ENCODE peak calls at places on chromosome 21, in seven cellular contexts. One of them, this sample, is unnamed.

GRCh38 chr21:23016617-23017016 is 2018.4 kb downstream of the NCAM2 start:
- DNase-seq in GF-D8: no peak
- DNase-seq in MCF 10A: peak
- DNase-seq in fibroblast of pulmonary artery: no peak
- DNase-seq in activated naive CD4-positive, alpha-beta T cell: no peak
- DNase-seq in cerebellar cortex: peak
- DNase-seq in effector CD4-positive, alpha-beta T cell: no peak
- DNase-seq in this sample: peak

GRCh38 chr21:25658427-25658980 is 19.4 kb downstream of the JAM2 start:
- DNase-seq in effector CD4-positive, alpha-beta T cell: no peak
- DNase-seq in activated naive CD4-positive, alpha-beta T cell: no peak
- DNase-seq in GF-D8: no peak
- DNase-seq in cerebellar cortex: no peak
- DNase-seq in fibroblast of pulmonary artery: no peak
- DNase-seq in MCF 10A: no peak
- DNase-seq in this sample: no peak

GRCh38 chr21:15260604-15261003 is 195.8 kb upstream of the NRIP1 start:
- DNase-seq in effector CD4-positive, alpha-beta T cell: no peak
- DNase-seq in fibroblast of pulmonary artery: no peak
- DNase-seq in MCF 10A: no peak
- DNase-seq in cerebellar cortex: no peak
- DNase-seq in activated naive CD4-positive, alpha-beta T cell: no peak
- DNase-seq in GF-D8: no peak
- DNase-seq in this sample: no peak

GRCh38 chr21:28884481-28884880 is 108.2 kb downstream of the LTN1 start:
- DNase-seq in fibroblast of pulmonary artery: peak
- DNase-seq in cerebellar cortex: peak
- DNase-seq in MCF 10A: peak
- DNase-seq in activated naive CD4-positive, alpha-beta T cell: no peak
- DNase-seq in effector CD4-positive, alpha-beta T cell: no peak
- DNase-seq in GF-D8: peak
- DNase-seq in this sample: peak

GRCh38 chr21:31900121-31900895 is 27.5 kb downstream of the HUNK start:
- DNase-seq in MCF 10A: no peak
- DNase-seq in cerebellar cortex: no peak
- DNase-seq in activated naive CD4-positive, alpha-beta T cell: no peak
- DNase-seq in effector CD4-positive, alpha-beta T cell: no peak
- DNase-seq in GF-D8: no peak
- DNase-seq in fibroblast of pulmonary artery: no peak
- DNase-seq in this sample: peak

GRCh38 chr21:15141236-15141970 is 76.6 kb upstream of the NRIP1 start:
- DNase-seq in cerebellar cortex: peak
- DNase-seq in activated naive CD4-positive, alpha-beta T cell: no peak
- DNase-seq in fibroblast of pulmonary artery: no peak
- DNase-seq in effector CD4-positive, alpha-beta T cell: no peak
- DNase-seq in MCF 10A: no peak
- DNase-seq in GF-D8: no peak
- DNase-seq in this sample: peak

GRCh38 chr21:20999567-21000169 is 1.5 kb downstream of the NCAM2 start:
- DNase-seq in effector CD4-positive, alpha-beta T cell: no peak
- DNase-seq in cerebellar cortex: peak
- DNase-seq in activated naive CD4-positive, alpha-beta T cell: no peak
- DNase-seq in fibroblast of pulmonary artery: peak
- DNase-seq in MCF 10A: peak
- DNase-seq in GF-D8: no peak
- DNase-seq in this sample: peak

GRCh38 chr21:14691924-14692323 is 145.8 kb upstream of the SAMSN1 start:
- DNase-seq in activated naive CD4-positive, alpha-beta T cell: no peak
- DNase-seq in fibroblast of pulmonary artery: no peak
- DNase-seq in GF-D8: no peak
- DNase-seq in cerebellar cortex: no peak
- DNase-seq in effector CD4-positive, alpha-beta T cell: no peak
- DNase-seq in MCF 10A: no peak
- DNase-seq in this sample: no peak

GRCh38 chr21:31671931-31672330 is 12.4 kb downstream of the SOD1 start:
- DNase-seq in MCF 10A: no peak
- DNase-seq in GF-D8: no peak
- DNase-seq in effector CD4-positive, alpha-beta T cell: no peak
- DNase-seq in activated naive CD4-positive, alpha-beta T cell: no peak
- DNase-seq in fibroblast of pulmonary artery: no peak
- DNase-seq in cerebellar cortex: no peak
- DNase-seq in this sample: no peak

GRCh38 chr21:35390013-35390776 is 341.1 kb upstream of the RUNX1 start:
- DNase-seq in activated naive CD4-positive, alpha-beta T cell: no peak
- DNase-seq in GF-D8: no peak
- DNase-seq in effector CD4-positive, alpha-beta T cell: no peak
- DNase-seq in MCF 10A: peak
- DNase-seq in cerebellar cortex: peak
- DNase-seq in fibroblast of pulmonary artery: peak
- DNase-seq in this sample: peak

GRCh38 chr21:15870819-15871218 is 141.0 kb downstream of the USP25 start:
- DNase-seq in effector CD4-positive, alpha-beta T cell: no peak
- DNase-seq in fibroblast of pulmonary artery: no peak
- DNase-seq in GF-D8: no peak
- DNase-seq in cerebellar cortex: no peak
- DNase-seq in MCF 10A: no peak
- DNase-seq in activated naive CD4-positive, alpha-beta T cell: no peak
- DNase-seq in this sample: no peak

GRCh38 chr21:45306832-45307571 is 19.3 kb upstream of the POFUT2 start:
- DNase-seq in GF-D8: no peak
- DNase-seq in cerebellar cortex: peak
- DNase-seq in fibroblast of pulmonary artery: peak
- DNase-seq in effector CD4-positive, alpha-beta T cell: no peak
- DNase-seq in MCF 10A: peak
- DNase-seq in activated naive CD4-positive, alpha-beta T cell: no peak
- DNase-seq in this sample: no peak

GRCh38 chr21:15406791-15407190 is 323.0 kb upstream of the USP25 start:
- DNase-seq in MCF 10A: peak
- DNase-seq in GF-D8: no peak
- DNase-seq in effector CD4-positive, alpha-beta T cell: no peak
- DNase-seq in cerebellar cortex: no peak
- DNase-seq in activated naive CD4-positive, alpha-beta T cell: no peak
- DNase-seq in fibroblast of pulmonary artery: no peak
- DNase-seq in this sample: no peak

GRCh38 chr21:33419538-33420123 is 16.4 kb downstream of the IFNGR2 start:
- DNase-seq in GF-D8: no peak
- DNase-seq in fibroblast of pulmonary artery: peak
- DNase-seq in effector CD4-positive, alpha-beta T cell: no peak
- DNase-seq in MCF 10A: peak
- DNase-seq in activated naive CD4-positive, alpha-beta T cell: no peak
- DNase-seq in cerebellar cortex: no peak
- DNase-seq in this sample: no peak

GRCh38 chr21:44509539-44509938 is 30.5 kb downstream of the KRTAP10-1 start:
- DNase-seq in activated naive CD4-positive, alpha-beta T cell: no peak
- DNase-seq in cerebellar cortex: peak
- DNase-seq in MCF 10A: peak
- DNase-seq in fibroblast of pulmonary artery: no peak
- DNase-seq in GF-D8: peak
- DNase-seq in effector CD4-positive, alpha-beta T cell: no peak
- DNase-seq in this sample: peak

GRCh38 chr21:44687671-44688070 is 5.7 kb upstream of the KRTAP12-1 start:
- DNase-seq in activated naive CD4-positive, alpha-beta T cell: no peak
- DNase-seq in MCF 10A: no peak
- DNase-seq in cerebellar cortex: no peak
- DNase-seq in fibroblast of pulmonary artery: no peak
- DNase-seq in GF-D8: no peak
- DNase-seq in effector CD4-positive, alpha-beta T cell: no peak
- DNase-seq in this sample: no peak

GRCh38 chr21:37837381-37837780 is 78.9 kb downstream of the KCNJ6 start:
- DNase-seq in effector CD4-positive, alpha-beta T cell: no peak
- DNase-seq in MCF 10A: no peak
- DNase-seq in cerebellar cortex: peak
- DNase-seq in GF-D8: no peak
- DNase-seq in fibroblast of pulmonary artery: no peak
- DNase-seq in activated naive CD4-positive, alpha-beta T cell: no peak
- DNase-seq in this sample: no peak

GRCh38 chr21:31593161-31593560 is 66.3 kb upstream of the SOD1 start:
- DNase-seq in effector CD4-positive, alpha-beta T cell: no peak
- DNase-seq in MCF 10A: no peak
- DNase-seq in cerebellar cortex: no peak
- DNase-seq in fibroblast of pulmonary artery: no peak
- DNase-seq in activated naive CD4-positive, alpha-beta T cell: no peak
- DNase-seq in GF-D8: no peak
- DNase-seq in this sample: no peak

GRCh38 chr21:31566061-31566460 is 93.4 kb upstream of the SOD1 start:
- DNase-seq in effector CD4-positive, alpha-beta T cell: no peak
- DNase-seq in activated naive CD4-positive, alpha-beta T cell: no peak
- DNase-seq in GF-D8: no peak
- DNase-seq in MCF 10A: no peak
- DNase-seq in cerebellar cortex: peak
- DNase-seq in fibroblast of pulmonary artery: peak
- DNase-seq in this sample: peak

GRCh38 chr21:44793269-44794030 is 8.2 kb downstream of the UBE2G2 start:
- DNase-seq in fibroblast of pulmonary artery: peak
- DNase-seq in activated naive CD4-positive, alpha-beta T cell: peak
- DNase-seq in effector CD4-positive, alpha-beta T cell: peak
- DNase-seq in GF-D8: peak
- DNase-seq in cerebellar cortex: peak
- DNase-seq in MCF 10A: peak
- DNase-seq in this sample: peak

GRCh38 chr21:27333091-27333490 is 366.2 kb upstream of the ADAMTS5 start:
- DNase-seq in activated naive CD4-positive, alpha-beta T cell: no peak
- DNase-seq in cerebellar cortex: no peak
- DNase-seq in MCF 10A: no peak
- DNase-seq in fibroblast of pulmonary artery: no peak
- DNase-seq in effector CD4-positive, alpha-beta T cell: no peak
- DNase-seq in GF-D8: no peak
- DNase-seq in this sample: no peak

GRCh38 chr21:32587112-32587511 is 1.8 kb upstream of the TCP10L start:
- DNase-seq in MCF 10A: no peak
- DNase-seq in effector CD4-positive, alpha-beta T cell: no peak
- DNase-seq in GF-D8: no peak
- DNase-seq in activated naive CD4-positive, alpha-beta T cell: no peak
- DNase-seq in fibroblast of pulmonary artery: no peak
- DNase-seq in cerebellar cortex: no peak
- DNase-seq in this sample: no peak

GRCh38 chr21:38343691-38344090 is 86.9 kb downstream of the KCNJ15 start:
- DNase-seq in cerebellar cortex: no peak
- DNase-seq in activated naive CD4-positive, alpha-beta T cell: no peak
- DNase-seq in effector CD4-positive, alpha-beta T cell: no peak
- DNase-seq in GF-D8: no peak
- DNase-seq in fibroblast of pulmonary artery: peak
- DNase-seq in MCF 10A: peak
- DNase-seq in this sample: peak

GRCh38 chr21:14751011-14751410 is 204.9 kb upstream of the SAMSN1 start:
- DNase-seq in GF-D8: no peak
- DNase-seq in activated naive CD4-positive, alpha-beta T cell: no peak
- DNase-seq in effector CD4-positive, alpha-beta T cell: no peak
- DNase-seq in MCF 10A: no peak
- DNase-seq in cerebellar cortex: no peak
- DNase-seq in fibroblast of pulmonary artery: no peak
- DNase-seq in this sample: no peak

GRCh38 chr21:37266515-37267221 is 466 bp downstream of the VPS26C start:
- DNase-seq in GF-D8: no peak
- DNase-seq in fibroblast of pulmonary artery: peak
- DNase-seq in activated naive CD4-positive, alpha-beta T cell: no peak
- DNase-seq in cerebellar cortex: peak
- DNase-seq in MCF 10A: no peak
- DNase-seq in effector CD4-positive, alpha-beta T cell: no peak
- DNase-seq in this sample: peak

GRCh38 chr21:33938381-33938780 is 22.8 kb upstream of the ATP5PO start:
- DNase-seq in effector CD4-positive, alpha-beta T cell: no peak
- DNase-seq in GF-D8: no peak
- DNase-seq in fibroblast of pulmonary artery: no peak
- DNase-seq in cerebellar cortex: no peak
- DNase-seq in activated naive CD4-positive, alpha-beta T cell: no peak
- DNase-seq in MCF 10A: no peak
- DNase-seq in this sample: no peak

GRCh38 chr21:37073417-37074194 is 552 bp downstream of the TTC3 start:
- DNase-seq in MCF 10A: peak
- DNase-seq in fibroblast of pulmonary artery: peak
- DNase-seq in effector CD4-positive, alpha-beta T cell: peak
- DNase-seq in activated naive CD4-positive, alpha-beta T cell: peak
- DNase-seq in GF-D8: peak
- DNase-seq in cerebellar cortex: peak
- DNase-seq in this sample: peak

GRCh38 chr21:40760811-40761210 is 86.1 kb downstream of the DSCAM start:
- DNase-seq in MCF 10A: no peak
- DNase-seq in fibroblast of pulmonary artery: no peak
- DNase-seq in effector CD4-positive, alpha-beta T cell: no peak
- DNase-seq in activated naive CD4-positive, alpha-beta T cell: no peak
- DNase-seq in GF-D8: no peak
- DNase-seq in cerebellar cortex: no peak
- DNase-seq in this sample: no peak

GRCh38 chr21:43343992-43344886 is 82.7 kb downstream of the SIK1 start:
- DNase-seq in cerebellar cortex: peak
- DNase-seq in fibroblast of pulmonary artery: no peak
- DNase-seq in effector CD4-positive, alpha-beta T cell: no peak
- DNase-seq in activated naive CD4-positive, alpha-beta T cell: no peak
- DNase-seq in MCF 10A: no peak
- DNase-seq in GF-D8: no peak
- DNase-seq in this sample: peak

GRCh38 chr21:42262826-42263225 is 43.9 kb downstream of the ABCG1 start:
- DNase-seq in effector CD4-positive, alpha-beta T cell: no peak
- DNase-seq in fibroblast of pulmonary artery: peak
- DNase-seq in GF-D8: peak
- DNase-seq in activated naive CD4-positive, alpha-beta T cell: no peak
- DNase-seq in cerebellar cortex: peak
- DNase-seq in MCF 10A: peak
- DNase-seq in this sample: peak

GRCh38 chr21:39048574-39048973 is 134.7 kb downstream of the PSMG1 start:
- DNase-seq in cerebellar cortex: no peak
- DNase-seq in fibroblast of pulmonary artery: peak
- DNase-seq in MCF 10A: peak
- DNase-seq in activated naive CD4-positive, alpha-beta T cell: no peak
- DNase-seq in GF-D8: no peak
- DNase-seq in effector CD4-positive, alpha-beta T cell: no peak
- DNase-seq in this sample: no peak

GRCh38 chr21:33380483-33380998 is 22.7 kb upstream of the IFNGR2 start:
- DNase-seq in activated naive CD4-positive, alpha-beta T cell: peak
- DNase-seq in MCF 10A: peak
- DNase-seq in GF-D8: peak
- DNase-seq in fibroblast of pulmonary artery: peak
- DNase-seq in effector CD4-positive, alpha-beta T cell: peak
- DNase-seq in cerebellar cortex: peak
- DNase-seq in this sample: peak

GRCh38 chr21:39472211-39472610 is 20.4 kb downstream of the SH3BGR start:
- DNase-seq in fibroblast of pulmonary artery: no peak
- DNase-seq in activated naive CD4-positive, alpha-beta T cell: no peak
- DNase-seq in effector CD4-positive, alpha-beta T cell: no peak
- DNase-seq in cerebellar cortex: no peak
- DNase-seq in MCF 10A: no peak
- DNase-seq in GF-D8: no peak
- DNase-seq in this sample: no peak

GRCh38 chr21:42122808-42123207 is 51.7 kb downstream of the UMODL1 start:
- DNase-seq in cerebellar cortex: no peak
- DNase-seq in fibroblast of pulmonary artery: no peak
- DNase-seq in activated naive CD4-positive, alpha-beta T cell: no peak
- DNase-seq in MCF 10A: no peak
- DNase-seq in effector CD4-positive, alpha-beta T cell: no peak
- DNase-seq in GF-D8: no peak
- DNase-seq in this sample: no peak

GRCh38 chr21:29152936-29153335 is 22.5 kb downstream of the MAP3K7CL start:
- DNase-seq in cerebellar cortex: no peak
- DNase-seq in GF-D8: no peak
- DNase-seq in MCF 10A: peak
- DNase-seq in effector CD4-positive, alpha-beta T cell: no peak
- DNase-seq in fibroblast of pulmonary artery: no peak
- DNase-seq in activated naive CD4-positive, alpha-beta T cell: no peak
- DNase-seq in this sample: no peak

GRCh38 chr21:31363720-31364119 is 19.7 kb upstream of the TIAM1 start:
- DNase-seq in fibroblast of pulmonary artery: no peak
- DNase-seq in cerebellar cortex: no peak
- DNase-seq in activated naive CD4-positive, alpha-beta T cell: no peak
- DNase-seq in effector CD4-positive, alpha-beta T cell: no peak
- DNase-seq in MCF 10A: no peak
- DNase-seq in GF-D8: no peak
- DNase-seq in this sample: no peak

GRCh38 chr21:46585191-46585953 is 19.5 kb downstream of the S100B start:
- DNase-seq in cerebellar cortex: no peak
- DNase-seq in fibroblast of pulmonary artery: no peak
- DNase-seq in effector CD4-positive, alpha-beta T cell: no peak
- DNase-seq in GF-D8: no peak
- DNase-seq in MCF 10A: peak
- DNase-seq in activated naive CD4-positive, alpha-beta T cell: no peak
- DNase-seq in this sample: no peak

GRCh38 chr21:31397939-31398338 is 53.9 kb upstream of the TIAM1 start:
- DNase-seq in fibroblast of pulmonary artery: no peak
- DNase-seq in MCF 10A: no peak
- DNase-seq in cerebellar cortex: no peak
- DNase-seq in GF-D8: no peak
- DNase-seq in effector CD4-positive, alpha-beta T cell: no peak
- DNase-seq in activated naive CD4-positive, alpha-beta T cell: peak
- DNase-seq in this sample: no peak

This sample was measured in DMS53.